ENCODE peak calls at places on chromosome 14, in nine cellular contexts. M is astrocyte, N is fibroblast of the aortic adventitia, R is cardiac muscle cell, D is WERI-Rb-1, W is progenitor cell of endocrine pancreas, P is astrocyte of the spinal cord, Z is Calu3, K is WTC11. Y is an unnamed sample.

GRCh38 chr14:67674139-67674479 is 323 bp downstream of the VTI1B start:
- DNase-seq in M (peak), N (peak), R (peak), D (peak), W (peak), P (peak), Z (peak), K (peak), Y (peak)

GRCh38 chr14:53953828-53954550 is 2.6 kb downstream of the BMP4 start:
- DNase-seq in M (peak), N (peak), R (peak), D (no peak), W (no peak), P (peak), Z (peak), K (peak), Y (peak)

GRCh38 chr14:54686871-54687749 is 120.2 kb downstream of the SAMD4A start:
- DNase-seq in M (no peak), N (peak), R (no peak), D (no peak), W (no peak), P (no peak), Z (no peak), K (no peak), Y (no peak)

GRCh38 chr14:57355081-57355480 is 35.3 kb upstream of the NAA30 start:
- DNase-seq in M (no peak), N (no peak), R (no peak), D (no peak), W (no peak), P (no peak), Z (no peak), K (no peak), Y (no peak)

GRCh38 chr14:59359451-59360124 is 105.6 kb downstream of the GPR135 start:
- DNase-seq in M (peak), N (no peak), R (no peak), D (no peak), W (no peak), P (no peak), Z (no peak), K (no peak), Y (peak)

GRCh38 chr14:104436047-104436531 is 143.5 kb upstream of the C14orf180 start:
- DNase-seq in M (peak), N (no peak), R (peak), D (no peak), W (no peak), P (peak), Z (peak), K (peak), Y (peak)

GRCh38 chr14:35342160-35343010 is 50.2 kb downstream of the PSMA6 start:
- DNase-seq in M (peak), N (peak), R (peak), D (no peak), W (no peak), P (peak), Z (no peak), K (no peak), Y (no peak)

GRCh38 chr14:73909681-73910080 is 23.0 kb downstream of the ZNF410 start:
- DNase-seq in M (peak), N (peak), R (no peak), D (no peak), W (no peak), P (no peak), Z (no peak), K (no peak), Y (no peak)

GRCh38 chr14:24259282-24260025 is 3.5 kb downstream of the TGM1 start:
- DNase-seq in M (peak), N (peak), R (no peak), D (no peak), W (no peak), P (peak), Z (peak), K (no peak), Y (peak)

GRCh38 chr14:89060191-89060590 is 235.7 kb downstream of the TTC8 start:
- DNase-seq in M (no peak), N (peak), R (no peak), D (no peak), W (no peak), P (no peak), Z (no peak), K (no peak), Y (peak)

GRCh38 chr14:61147898-61148549 is 133.1 kb downstream of the TMEM30B start:
- DNase-seq in M (peak), N (peak), R (no peak), D (no peak), W (no peak), P (peak), Z (peak), K (no peak), Y (peak)

GRCh38 chr14:91405241-91405721 is 12.3 kb downstream of the CCDC88C start:
- DNase-seq in M (no peak), N (no peak), R (no peak), D (no peak), W (no peak), P (no peak), Z (no peak), K (no peak), Y (no peak)

GRCh38 chr14:31172084-31172483 is 35.5 kb downstream of the HECTD1 start:
- DNase-seq in M (peak), N (peak), R (no peak), D (no peak), W (no peak), P (no peak), Z (no peak), K (no peak), Y (peak)

GRCh38 chr14:64296561-64296960 is 2.4 kb upstream of the ESR2 start:
- DNase-seq in M (no peak), N (peak), R (no peak), D (no peak), W (no peak), P (peak), Z (no peak), K (no peak), Y (peak)

GRCh38 chr14:64294672-64295413 is 672 bp upstream of the ESR2 start:
- DNase-seq in M (peak), N (peak), R (peak), D (peak), W (peak), P (peak), Z (peak), K (peak), Y (peak)

GRCh38 chr14:64303471-64303917 is 9.3 kb upstream of the ESR2 start:
- DNase-seq in M (peak), N (peak), R (peak), D (no peak), W (no peak), P (peak), Z (no peak), K (no peak), Y (peak)

GRCh38 chr14:64293976-64294671 is at the start of gene ESR2:
- DNase-seq in M (peak), N (peak), R (peak), D (peak), W (peak), P (peak), Z (peak), K (peak), Y (peak)

DNA sequence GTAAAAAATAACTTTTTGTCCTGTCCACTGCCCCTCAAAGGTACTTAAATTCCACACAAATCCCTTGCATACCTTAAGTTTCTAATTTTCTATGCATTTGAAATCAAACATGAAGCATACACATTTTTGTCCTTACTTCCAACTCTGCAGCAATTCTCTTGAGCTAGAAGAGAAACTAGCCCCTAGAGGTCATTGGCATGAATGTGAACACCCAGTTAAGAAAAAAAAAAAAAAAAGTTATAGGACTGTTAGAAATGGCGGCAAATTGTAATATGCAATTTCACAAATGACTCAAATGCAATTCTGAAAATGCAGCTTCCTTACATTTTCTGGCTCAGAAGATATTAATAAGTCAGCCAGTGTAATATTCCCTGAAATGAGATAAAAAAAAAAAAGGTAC is 4.6 kb upstream of the ESR2 start:
- DNase-seq in M (no peak), N (no peak), R (no peak), D (no peak), W (no peak), P (no peak), Z (no peak), K (no peak), Y (peak)
- TF ChIP-seq CTCF in M (no peak), N (peak), R (peak), D (no peak), W (peak), P (no peak), Z (no peak), K (no peak), Y (no peak)

DNA sequence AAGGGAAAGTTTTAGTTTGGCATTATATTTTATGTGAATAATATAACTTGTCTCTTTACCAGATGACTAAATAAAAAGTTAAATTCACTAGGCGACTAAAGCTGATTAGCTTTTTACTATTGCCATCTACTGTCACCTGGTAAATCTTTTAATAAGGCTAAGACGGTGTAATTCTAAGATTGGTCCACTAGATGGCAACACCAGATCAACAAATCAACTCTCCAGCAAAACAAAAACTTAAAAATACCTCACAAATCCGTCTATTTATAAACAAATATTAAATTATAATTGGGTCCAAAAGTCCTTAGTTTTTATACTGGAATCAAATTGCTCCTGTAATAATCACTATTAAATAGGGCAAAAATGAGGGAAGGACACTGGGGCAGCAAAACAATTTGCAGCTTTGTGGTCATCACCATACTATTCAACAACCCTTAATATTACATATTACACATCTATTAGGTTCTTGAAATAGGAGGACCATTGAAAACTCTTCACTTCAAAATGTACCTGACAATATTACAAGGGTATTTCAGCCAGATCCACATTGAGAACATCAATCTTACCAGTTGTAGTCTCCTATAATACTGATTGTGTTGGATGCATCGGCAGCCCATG is 47.9 kb downstream of the GALC start:
- DNase-seq in M (peak), N (peak), R (peak), D (no peak), W (no peak), P (peak), Z (peak), K (no peak), Y (peak)
- TF ChIP-seq CTCF in M (peak), N (peak), R (peak), D (no peak), W (peak), P (peak), Z (no peak), K (peak), Y (peak)

GRCh38 chr14:100080206-100080605 is 15.0 kb downstream of the EVL start:
- DNase-seq in M (no peak), N (no peak), R (no peak), D (no peak), W (no peak), P (no peak), Z (no peak), K (no peak), Y (no peak)
- TF ChIP-seq CTCF in M (no peak), N (no peak), R (no peak), D (no peak), W (no peak), P (no peak), Z (no peak), K (no peak), Y (no peak)

GRCh38 chr14:55752580-55753365 is 172.8 kb downstream of the KTN1 start:
- DNase-seq in M (peak), N (peak), R (no peak), D (no peak), W (no peak), P (peak), Z (peak), K (peak), Y (peak)
- TF ChIP-seq CTCF in M (no peak), N (no peak), R (no peak), D (no peak), W (no peak), P (no peak), Z (no peak), K (no peak), Y (no peak)

DNA sequence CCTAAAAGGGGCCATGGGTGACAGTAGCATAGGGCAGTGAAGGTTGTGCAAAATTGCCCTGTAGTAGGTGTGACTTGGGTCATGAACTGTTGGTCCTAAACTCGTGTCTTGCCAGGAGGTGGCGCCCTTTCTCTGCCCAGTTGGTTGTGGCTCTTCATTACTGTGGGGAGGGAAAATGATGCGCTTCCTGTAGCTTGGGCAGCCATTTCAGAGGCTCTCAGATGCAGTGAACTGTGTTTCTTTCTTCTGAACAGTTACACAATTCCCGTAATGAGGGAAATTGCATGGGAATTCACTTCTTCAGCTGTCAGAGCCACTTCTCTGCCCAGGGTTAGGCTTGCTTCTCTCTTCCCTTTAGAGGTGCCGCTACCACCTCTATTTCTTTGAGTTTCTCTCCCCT is 148.1 kb upstream of the NRXN3 start:
- DNase-seq in M (peak), N (peak), R (peak), D (peak), W (peak), P (peak), Z (peak), K (peak), Y (peak)
- TF ChIP-seq CTCF in M (peak), N (peak), R (peak), D (peak), W (peak), P (peak), Z (peak), K (peak), Y (peak)

Y was measured in choroid plexus epithelial cell.